ENCODE peak calls at places on chromosomes 16 and 17, in nine cellular contexts. I is endothelial cell, B is left ventricle myocardium inferior, V is astrocyte, A is HS-27A, M is MCF 10A, R is HT-29, U is Daoy, P is body of pancreas. X is an unnamed sample.

GRCh38 chr17:77049440-77049839 is 91.3 kb upstream of the SEC14L1 start:
- DNase-seq in I (no peak), B (no peak), V (no peak), A (no peak), M (no peak), R (peak; percentile 3), U (peak; percentile 33), P (no peak), X (no peak)

GRCh38 chr17:66747561-66748275 is 87.2 kb upstream of the CACNG5 start:
- DNase-seq in I (no peak), B (no peak), V (peak; percentile 86), A (peak; percentile 60), M (peak; percentile 63), R (no peak), U (peak; percentile 87), P (no peak), X (no peak)

GRCh38 chr17:36923814-36924221 is 13.5 kb upstream of the LHX1 start:
- DNase-seq in I (no peak), B (no peak), V (peak; percentile 54), A (no peak), M (no peak), R (peak; percentile 43), U (no peak), P (no peak), X (no peak)

GRCh38 chr16:48383877-48384304 is 1.3 kb downstream of the SIAH1 start:
- DNase-seq in I (no peak), B (no peak), V (peak; percentile 30), A (no peak), M (peak; percentile 46), R (peak; percentile 64), U (no peak), P (peak; percentile 33), X (peak; percentile 49)

GRCh38 chr17:57459286-57459915 is 203.1 kb downstream of the MSI2 start:
- DNase-seq in I (no peak), B (no peak), V (peak; percentile 92), A (no peak), M (peak; percentile 52), R (peak; percentile 18), U (peak; percentile 79), P (no peak), X (no peak)

GRCh38 chr17:14150604-14151003 is 81.3 kb downstream of the COX10 start:
- DNase-seq in I (no peak), B (no peak), V (no peak), A (no peak), M (no peak), R (no peak), U (no peak), P (no peak), X (no peak)

GRCh38 chr16:35639233-35640205 is 2180.1 kb downstream of the TP53TG3F start:
- DNase-seq in I (no peak), B (no peak), V (no peak), A (no peak), M (no peak), R (no peak), U (no peak), P (no peak), X (no peak)

GRCh38 chr17:2122641-2123302 is 67.9 kb downstream of the HIC1 start:
- DNase-seq in I (no peak), B (peak; percentile 62), V (peak; percentile 79), A (no peak), M (peak; percentile 88), R (peak; percentile 86), U (no peak), P (peak; percentile 40), X (peak; percentile 54)

GRCh38 chr16:17365591-17366298 is 105.0 kb downstream of the XYLT1 start:
- DNase-seq in I (no peak), B (no peak), V (peak; percentile 61), A (no peak), M (no peak), R (no peak), U (no peak), P (no peak), X (no peak)

GRCh38 chr17:33049781-33050414 is 58.3 kb downstream of the SPACA3 start:
- DNase-seq in I (peak; percentile 63), B (no peak), V (peak; percentile 8), A (peak; percentile 5), M (peak; percentile 79), R (peak; percentile 63), U (peak; percentile 63), P (peak; percentile 69), X (peak; percentile 72)

GRCh38 chr17:1744551-1745512 is 2.2 kb downstream of the SERPINF2 start:
- DNase-seq in I (no peak), B (no peak), V (no peak), A (no peak), M (no peak), R (no peak), U (no peak), P (no peak), X (no peak)

GRCh38 chr17:77085916-77086432 is 54.8 kb upstream of the SEC14L1 start:
- DNase-seq in I (peak; percentile 46), B (no peak), V (no peak), A (no peak), M (no peak), R (no peak), U (no peak), P (no peak), X (no peak)

X was measured in ecto neural progenitor cell.